ENCODE peak calls at places on chromosomes 12 and 14, in seven cellular contexts. G, F, B, M, R, Y and J are unnamed samples.

GRCh38 chr12:111314949-111315539 is 53.9 kb downstream of the PHETA1 start:
- DNase-seq in G (no peak), F (no peak), B (no peak), M (peak; percentile 52), R (peak; percentile 43), Y (no peak), J (no peak)

GRCh38 chr14:103103461-103104388 is 9.2 kb downstream of the EXOC3L4 start:
- DNase-seq in G (peak; percentile 91), F (no peak), B (peak; percentile 87), M (peak; percentile 71), R (no peak), Y (no peak), J (no peak)

GRCh38 chr14:80425686-80426085 is 214.4 kb upstream of the DIO2 start:
- DNase-seq in G (no peak), F (no peak), B (no peak), M (no peak), R (no peak), Y (no peak), J (no peak)

GRCh38 chr12:122867701-122868461 is 28.0 kb downstream of the VPS37B start:
- DNase-seq in G (peak; percentile 88), F (no peak), B (peak; percentile 95), M (peak; percentile 95), R (no peak), Y (peak; percentile 49), J (peak; percentile 90)

GRCh38 chr12:19779393-19780056 is 340.2 kb downstream of the AEBP2 start:
- DNase-seq in G (peak; percentile 65), F (no peak), B (no peak), M (no peak), R (no peak), Y (peak; percentile 64), J (peak; percentile 46)

GRCh38 chr12:103697912-103698751 is 111.1 kb downstream of the STAB2 start:
- DNase-seq in G (no peak), F (no peak), B (no peak), M (no peak), R (no peak), Y (no peak), J (no peak)

GRCh38 chr12:126708492-126708896 is 1558.5 kb upstream of the TMEM132C start:
- DNase-seq in G (no peak), F (no peak), B (no peak), M (no peak), R (no peak), Y (no peak), J (no peak)

GRCh38 chr14:99212199-99212598 is 59.8 kb downstream of the BCL11B start:
- DNase-seq in G (no peak), F (no peak), B (no peak), M (no peak), R (no peak), Y (no peak), J (no peak)

GRCh38 chr14:91729756-91730155 is 2.1 kb downstream of the CATSPERB start:
- DNase-seq in G (no peak), F (no peak), B (no peak), M (no peak), R (no peak), Y (no peak), J (no peak)

GRCh38 chr12:119239040-119239439 is 60.3 kb downstream of the HSPB8 start:
- DNase-seq in G (no peak), F (no peak), B (no peak), M (no peak), R (no peak), Y (no peak), J (no peak)

GRCh38 chr12:108649668-108650067 is 16.0 kb upstream of the SELPLG start:
- DNase-seq in G (no peak), F (no peak), B (no peak), M (no peak), R (no peak), Y (no peak), J (no peak)
- H3K27ac ChIP-seq in G (no peak overlapping the region), F (peak overlapping the region; percentile 38), B (peak overlapping the region; percentile 36), M (no peak overlapping the region), R (peak overlapping the region; percentile 56), Y (no peak overlapping the region), J (peak overlapping the region; percentile 12)

GRCh38 chr14:22535126-22535525 is 53.9 kb downstream of the DAD1 start:
- DNase-seq in G (no peak), F (no peak), B (no peak), M (no peak), R (no peak), Y (no peak), J (no peak)
- H3K4me1 ChIP-seq in G (peaks cover 13% of the 10 kb centered on the region), F (peaks cover 18% of the 10 kb centered on the region), B (no peaks in the 10 kb centered on the region), M (no peaks in the 10 kb centered on the region), R (peaks cover 23% of the 10 kb centered on the region), Y (no peaks in the 10 kb centered on the region), J (peaks cover 45% of the 10 kb centered on the region)

GRCh38 chr14:96002511-96002884 is 36.7 kb upstream of the C14orf132 start:
- DNase-seq in G (no peak), F (no peak), B (no peak), M (no peak), R (no peak), Y (no peak), J (no peak)
- TF ChIP-seq CTCF in G (no peak), F (no peak), B (no peak), M (no peak), R (no peak), Y (peak; percentile 3), J (no peak)

GRCh38 chr12:6368906-6369525 is 6.3 kb downstream of the SCNN1A start:
- DNase-seq in G (peak; percentile 64), F (no peak), B (no peak), M (no peak), R (no peak), Y (no peak), J (peak; percentile 8)
- H3K27ac ChIP-seq in G (peak overlapping the region; percentile 55), F (peak overlapping the region; percentile 3), B (peak overlapping the region; percentile 14), M (peak overlapping the region; percentile 84), R (no peak overlapping the region), Y (no peak overlapping the region), J (no peak overlapping the region)

GRCh38 chr12:54280401-54281260 is at the start of gene HNRNPA1:
- DNase-seq in G (peak; percentile 97), F (peak; percentile 99), B (peak; percentile 96), M (peak; percentile 100), R (peak; percentile 98), Y (peak; percentile 99), J (peak; percentile 91)
- H3K4me1 ChIP-seq in G (peaks cover 26% of the 10 kb centered on the region), F (peaks cover 71% of the 10 kb centered on the region), B (peaks cover 59% of the 10 kb centered on the region), M (peaks cover 47% of the 10 kb centered on the region), R (peaks cover 52% of the 10 kb centered on the region), Y (peaks cover 46% of the 10 kb centered on the region), J (peaks cover 55% of the 10 kb centered on the region)

GRCh38 chr14:104187121-104187889 is 48.9 kb downstream of the KIF26A start:
- DNase-seq in G (no peak), F (no peak), B (no peak), M (peak; percentile 26), R (no peak), Y (no peak), J (no peak)

GRCh38 chr14:104185916-104186495 is 47.6 kb downstream of the KIF26A start:
- DNase-seq in G (no peak), F (no peak), B (no peak), M (no peak), R (no peak), Y (no peak), J (no peak)

GRCh38 chr14:104187931-104188726 is 49.7 kb downstream of the KIF26A start:
- DNase-seq in G (no peak), F (no peak), B (peak; percentile 47), M (no peak), R (no peak), Y (no peak), J (no peak)

GRCh38 chr14:104184911-104185499 is 46.6 kb downstream of the KIF26A start:
- DNase-seq in G (no peak), F (no peak), B (no peak), M (no peak), R (no peak), Y (no peak), J (peak; percentile 78)

GRCh38 chr14:104186575-104186974 is 48.2 kb downstream of the KIF26A start:
- DNase-seq in G (no peak), F (no peak), B (no peak), M (no peak), R (no peak), Y (no peak), J (no peak)
- TF ChIP-seq CTCF in G (no peak), F (no peak), B (no peak), M (no peak), R (no peak), Y (no peak), J (no peak)